ENCODE peak calls at places on chromosome 3, in ten cellular contexts. B, D, N, C, T, G, F, A, U and I are unnamed samples.

GRCh38 chr3:115676336-115676735 is 53.0 kb downstream of the GAP43 start:
- DNase-seq in C (no peak), F (no peak), N (no peak), G (no peak), A (no peak), B (no peak), D (no peak), T (no peak), U (no peak), I (no peak)

GRCh38 chr3:44914936-44915335 is 40.5 kb downstream of the TGM4 start:
- DNase-seq in C (no peak), T (no peak), U (no peak), B (peak; percentile 37), A (peak; percentile 39), N (no peak), F (no peak), G (peak; percentile 41), D (no peak), I (no peak)

GRCh38 chr3:14788644-14789043 is 30.1 kb upstream of the FGD5 start:
- DNase-seq in N (no peak), U (no peak), C (no peak), B (no peak), G (no peak), D (no peak), A (no peak), F (no peak), T (no peak), I (no peak)

GRCh38 chr3:184262166-184262926 is 993 bp upstream of the CAMK2N2 start:
- DNase-seq in U (no peak), G (no peak), D (no peak), F (no peak), C (peak; percentile 2), B (peak; percentile 22), T (peak; percentile 50), N (no peak), A (no peak), I (no peak)

GRCh38 chr3:141728355-141728892 is 9.7 kb upstream of the RNF7 start:
- DNase-seq in T (no peak), U (no peak), G (no peak), C (no peak), D (no peak), A (peak; percentile 51), F (no peak), B (no peak), N (no peak), I (no peak)

GRCh38 chr3:31848921-31849320 is 132.1 kb downstream of the OSBPL10 start:
- DNase-seq in U (no peak), A (no peak), N (no peak), D (no peak), T (no peak), C (no peak), G (no peak), F (no peak), B (no peak), I (no peak)

GRCh38 chr3:14125193-14126016 is 553 bp downstream of the TMEM43 start:
- DNase-seq in G (peak; percentile 89), A (peak; percentile 74), B (peak; percentile 96), U (peak; percentile 50), T (peak; percentile 81), F (no peak), N (peak; percentile 83), D (peak; percentile 86), C (peak; percentile 94), I (peak; percentile 47)

GRCh38 chr3:37474936-37475335 is 300.6 kb upstream of the LRRFIP2 start:
- DNase-seq in B (no peak), U (no peak), N (no peak), D (no peak), G (no peak), A (no peak), T (peak; percentile 27), C (no peak), F (no peak), I (no peak)

GRCh38 chr3:185473290-185473815 is 25.5 kb downstream of the TMEM41A start:
- DNase-seq in G (no peak), F (no peak), N (no peak), C (peak; percentile 2), T (peak; percentile 17), B (no peak), A (peak; percentile 43), U (no peak), D (no peak), I (peak; percentile 79)

GRCh38 chr3:176961916-176962315 is 235.4 kb downstream of the TBL1XR1 start:
- DNase-seq in D (no peak), N (no peak), C (peak; percentile 60), G (no peak), A (no peak), U (no peak), T (no peak), F (no peak), B (peak; percentile 24), I (no peak)

GRCh38 chr3:161691677-161692076 is 195.1 kb downstream of the OTOL1 start:
- DNase-seq in G (no peak), C (no peak), F (no peak), A (no peak), B (no peak), U (no peak), T (no peak), N (no peak), D (no peak), I (no peak)

GRCh38 chr3:15998896-15999295 is 175.6 kb upstream of the GALNT15 start:
- DNase-seq in F (no peak), U (no peak), C (no peak), A (no peak), B (no peak), G (no peak), D (no peak), T (no peak), N (no peak), I (no peak)

GRCh38 chr3:10195692-10196091 is 31.0 kb downstream of the IRAK2 start:
- DNase-seq in D (no peak), C (no peak), N (no peak), A (no peak), B (no peak), F (no peak), G (no peak), U (no peak), T (peak; percentile 28), I (no peak)

GRCh38 chr3:143810866-143811265 is 37.4 kb downstream of the SLC9A9 start:
- DNase-seq in C (no peak), N (no peak), D (no peak), B (no peak), G (no peak), A (no peak), U (no peak), T (no peak), F (no peak), I (no peak)

GRCh38 chr3:24299801-24300626 is 194.6 kb downstream of the THRB start:
- DNase-seq in A (no peak), N (peak; percentile 53), F (no peak), C (peak; percentile 11), B (peak; percentile 89), D (no peak), T (no peak), U (no peak), G (peak; percentile 70), I (peak; percentile 36)

GRCh38 chr3:149494022-149494758 is 19.7 kb downstream of the TM4SF4 start:
- DNase-seq in T (peak; percentile 43), U (no peak), B (peak; percentile 80), A (peak; percentile 60), F (peak; percentile 46), C (peak; percentile 76), N (peak; percentile 75), D (no peak), G (peak; percentile 70), I (peak; percentile 61)

GRCh38 chr3:12796171-12797123 is at the start of gene CAND2:
- DNase-seq in N (peak; percentile 5), D (no peak), U (no peak), B (peak; percentile 70), A (no peak), C (peak; percentile 37), F (no peak), G (peak; percentile 34), T (peak; percentile 83), I (no peak)

GRCh38 chr3:136819784-136820640 is 1.1 kb downstream of the SLC35G2 start:
- DNase-seq in B (peak; percentile 84), G (no peak), D (no peak), A (no peak), N (peak; percentile 54), T (peak; percentile 59), U (no peak), F (peak; percentile 57), C (peak; percentile 69), I (no peak)

GRCh38 chr3:128068156-128068620 is 16.0 kb downstream of the SEC61A1 start:
- DNase-seq in B (peak; percentile 66), G (peak; percentile 41), T (no peak), D (no peak), N (no peak), U (no peak), A (peak; percentile 73), F (no peak), C (peak; percentile 55), I (peak; percentile 58)

GRCh38 chr3:141305436-141305835 is 62.9 kb upstream of the ZBTB38 start:
- DNase-seq in A (peak; percentile 45), D (peak; percentile 45), C (peak; percentile 74), U (no peak), F (no peak), B (peak; percentile 75), N (peak; percentile 65), G (peak; percentile 62), T (no peak), I (peak; percentile 8)

GRCh38 chr3:192169332-192169915 is 557.9 kb downstream of the FGF12 start:
- DNase-seq in D (no peak), N (no peak), T (no peak), F (no peak), C (no peak), A (no peak), G (no peak), U (no peak), B (no peak), I (no peak)

GRCh38 chr3:7290062-7290825 is 429.3 kb downstream of the GRM7 start:
- DNase-seq in T (no peak), F (no peak), N (no peak), U (no peak), C (no peak), B (no peak), D (no peak), G (no peak), A (no peak), I (no peak)

GRCh38 chr3:99925584-99925983 is 107.9 kb downstream of the CMSS1 start:
- DNase-seq in T (no peak), N (peak; percentile 53), B (peak; percentile 87), U (no peak), A (peak; percentile 85), C (peak; percentile 89), D (no peak), G (peak; percentile 75), F (no peak), I (no peak)

GRCh38 chr3:182469086-182469485 is 324.2 kb upstream of the ATP11B start:
- DNase-seq in A (no peak), B (no peak), U (no peak), T (no peak), C (no peak), F (no peak), N (no peak), D (no peak), G (no peak), I (no peak)

GRCh38 chr3:183844606-183845005 is 19.2 kb upstream of the MAP6D1 start:
- DNase-seq in G (peak; percentile 60), A (peak; percentile 17), C (peak; percentile 92), T (no peak), F (no peak), U (no peak), D (peak; percentile 39), B (peak; percentile 90), N (peak; percentile 36), I (no peak)

GRCh38 chr3:5360453-5360852 is 172.9 kb downstream of the EDEM1 start:
- DNase-seq in D (no peak), C (no peak), B (no peak), A (no peak), F (no peak), G (no peak), T (no peak), U (no peak), N (no peak), I (no peak)

GRCh38 chr3:5245927-5246326 is 58.4 kb downstream of the EDEM1 start:
- DNase-seq in N (no peak), F (no peak), A (no peak), U (no peak), D (no peak), B (no peak), G (no peak), T (no peak), C (no peak), I (no peak)

GRCh38 chr3:11168406-11168805 is 14.1 kb downstream of the HRH1 start:
- DNase-seq in G (no peak), A (no peak), D (no peak), T (no peak), N (no peak), C (no peak), U (no peak), B (no peak), F (no peak), I (no peak)